ENCODE peak calls at places on chromosomes 2 and 18, in seven cellular contexts. V is CD8-positive, alpha-beta T cell; K is fibroblast of lung; P is heart right ventricle; E is adrenal gland; G is dorsolateral prefrontal cortex; O is HCT116. U is an unnamed sample.

GRCh38 chr18:70377317-70377799 is 88.5 kb downstream of the SOCS6 start:
- DNase-seq in V (no peak), K (peak), P (no peak), E (no peak), G (no peak), O (no peak), U (no peak)

GRCh38 chr2:101111262-101111838 is 39.8 kb downstream of the TBC1D8 start:
- DNase-seq in V (no peak), K (no peak), P (no peak), E (no peak), G (no peak), O (no peak), U (no peak)

GRCh38 chr2:174004311-174004695 is 39.1 kb upstream of the SP3 start:
- DNase-seq in V (no peak), K (no peak), P (no peak), E (no peak), G (no peak), O (no peak), U (no peak)

GRCh38 chr2:141707486-141707885 is 423.3 kb downstream of the LRP1B start:
- DNase-seq in V (no peak), K (no peak), P (no peak), E (no peak), G (no peak), O (no peak), U (no peak)

GRCh38 chr2:189260361-189260761 is 80.8 kb upstream of the COL5A2 start:
- DNase-seq in V (no peak), K (peak), P (no peak), E (no peak), G (no peak), O (no peak), U (no peak)

GRCh38 chr2:97656129-97656755 is 7.6 kb downstream of the ACTR1B start:
- DNase-seq in V (no peak), K (no peak), P (no peak), E (no peak), G (no peak), O (no peak), U (no peak)

GRCh38 chr2:95300391-95300938 is 3.3 kb downstream of the KCNIP3 start:
- DNase-seq in V (no peak), K (no peak), P (no peak), E (no peak), G (no peak), O (no peak), U (no peak)

GRCh38 chr2:108409768-108410167 is 32.0 kb downstream of the SULT1C4 start:
- DNase-seq in V (no peak), K (peak), P (no peak), E (no peak), G (no peak), O (no peak), U (no peak)

GRCh38 chr2:205800257-205800656 is 118.0 kb downstream of the NRP2 start:
- DNase-seq in V (no peak), K (no peak), P (no peak), E (no peak), G (no peak), O (no peak), U (no peak)

GRCh38 chr2:39377226-39377939 is 59.7 kb downstream of the MAP4K3 start:
- DNase-seq in V (no peak), K (peak), P (no peak), E (no peak), G (no peak), O (no peak), U (no peak)

GRCh38 chr2:16613475-16613874 is 52.2 kb downstream of the CYRIA start:
- DNase-seq in V (no peak), K (peak), P (no peak), E (no peak), G (no peak), O (no peak), U (peak)

GRCh38 chr18:48166971-48167370 is 236.5 kb upstream of the SMAD2 start:
- DNase-seq in V (no peak), K (no peak), P (peak), E (peak), G (no peak), O (no peak), U (no peak)

GRCh38 chr2:108346827-108347226 is 30.9 kb upstream of the SULT1C4 start:
- DNase-seq in V (no peak), K (no peak), P (no peak), E (no peak), G (no peak), O (no peak), U (no peak)

GRCh38 chr18:8609711-8610441 is 639 bp downstream of the RAB12 start:
- DNase-seq in V (peak), K (no peak), P (peak), E (peak), G (no peak), O (no peak), U (no peak)

GRCh38 chr2:66443977-66444855 is 9.3 kb downstream of the MEIS1 start:
- DNase-seq in V (no peak), K (no peak), P (peak), E (peak), G (no peak), O (no peak), U (no peak)

GRCh38 chr2:167626301-167626700 is 621.1 kb downstream of the STK39 start:
- DNase-seq in V (no peak), K (no peak), P (no peak), E (no peak), G (no peak), O (no peak), U (no peak)

GRCh38 chr2:191844706-191845105 is 2.2 kb downstream of the CAVIN2 start:
- DNase-seq in V (no peak), K (no peak), P (no peak), E (no peak), G (no peak), O (no peak), U (peak)

GRCh38 chr2:189982777-189983394 is 79.6 kb downstream of the MSTN start:
- DNase-seq in V (no peak), K (no peak), P (no peak), E (no peak), G (no peak), O (no peak), U (no peak)

GRCh38 chr2:12948231-12948962 is 231.7 kb downstream of the TRIB2 start:
- DNase-seq in V (no peak), K (peak), P (no peak), E (no peak), G (no peak), O (no peak), U (no peak)

GRCh38 chr2:154556607-154557006 is 141.9 kb upstream of the KCNJ3 start:
- DNase-seq in V (no peak), K (no peak), P (no peak), E (no peak), G (no peak), O (no peak), U (no peak)

GRCh38 chr2:154556146-154556545 is 142.3 kb upstream of the KCNJ3 start:
- DNase-seq in V (no peak), K (no peak), P (no peak), E (no peak), G (no peak), O (no peak), U (no peak)

GRCh38 chr2:154555700-154556099 is 142.8 kb upstream of the KCNJ3 start:
- DNase-seq in V (no peak), K (no peak), P (no peak), E (no peak), G (no peak), O (no peak), U (no peak)

GRCh38 chr2:154554046-154554445 is 144.4 kb upstream of the KCNJ3 start:
- DNase-seq in V (no peak), K (no peak), P (no peak), E (no peak), G (no peak), O (no peak), U (no peak)

DNA sequence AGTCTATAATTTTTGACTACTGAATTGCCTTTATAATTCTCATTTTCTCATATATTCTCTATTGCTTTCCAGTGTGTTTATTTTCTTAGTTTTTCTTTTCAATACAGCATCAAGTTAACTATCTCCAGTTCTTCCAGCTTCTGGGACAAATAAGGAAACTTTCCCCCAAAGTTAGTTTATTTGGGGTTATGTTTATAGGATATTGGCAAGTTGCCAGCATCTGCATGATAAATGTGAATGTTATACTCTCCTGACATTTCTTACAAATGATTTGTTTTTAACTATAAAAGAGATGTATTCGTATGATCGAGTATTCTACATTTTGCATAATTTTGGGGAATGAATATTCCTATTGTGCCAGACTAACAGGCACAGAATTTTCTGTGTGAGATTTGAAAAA is 140.6 kb upstream of the KCNJ3 start:
- DNase-seq in V (no peak), K (no peak), P (no peak), E (no peak), G (no peak), O (no peak), U (no peak)
- TF ChIP-seq CTCF in V (no peak), K (no peak), P (no peak), E (no peak), G (no peak), O (no peak), U (no peak)

GRCh38 chr2:2547911-2548310 is 216.8 kb upstream of the MYT1L start:
- DNase-seq in V (no peak), K (no peak), P (no peak), E (no peak), G (no peak), O (no peak), U (no peak)

GRCh38 chr2:2546046-2546445 is 215.0 kb upstream of the MYT1L start:
- DNase-seq in V (no peak), K (no peak), P (no peak), E (no peak), G (no peak), O (no peak), U (no peak)

GRCh38 chr2:2542966-2543555 is 212.0 kb upstream of the MYT1L start:
- DNase-seq in V (no peak), K (no peak), P (no peak), E (no peak), G (peak), O (no peak), U (no peak)

GRCh38 chr2:2550856-2551255 is 219.8 kb upstream of the MYT1L start:
- DNase-seq in V (no peak), K (no peak), P (no peak), E (no peak), G (no peak), O (no peak), U (no peak)

DNA sequence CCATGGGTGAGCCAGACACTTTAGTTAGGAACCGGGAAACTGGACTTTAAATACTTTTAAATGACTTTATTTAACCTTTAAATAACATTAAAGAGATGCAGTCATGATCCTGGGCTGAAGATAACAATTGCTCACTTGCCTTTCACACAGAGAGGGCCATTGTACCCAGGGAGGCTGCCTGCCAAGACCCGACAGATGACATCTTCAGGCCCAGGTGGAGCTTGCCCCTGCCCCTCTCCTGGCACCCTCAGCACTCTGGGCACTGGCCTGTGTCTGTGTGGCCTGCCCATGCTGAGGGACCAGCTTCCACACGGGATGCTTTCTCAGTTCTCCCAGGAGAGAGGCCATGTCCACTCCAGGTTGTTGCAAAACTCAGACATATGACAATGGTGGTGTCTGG is 216.4 kb upstream of the MYT1L start:
- DNase-seq in V (no peak), K (no peak), P (no peak), E (no peak), G (peak), O (no peak), U (no peak)
- H3K27ac ChIP-seq in V (no peak), K (no peak), P (no peak), E (no peak), G (peak), O (no peak), U (no peak)

GRCh38 chr2:233168919-233169318 is 82.6 kb upstream of the ATG16L1 start:
- DNase-seq in V (no peak), K (no peak), P (no peak), E (no peak), G (no peak), O (no peak), U (no peak)

GRCh38 chr2:233171344-233171743 is 80.1 kb upstream of the ATG16L1 start:
- DNase-seq in V (no peak), K (no peak), P (no peak), E (no peak), G (no peak), O (no peak), U (no peak)

GRCh38 chr2:233173115-233173514 is 78.4 kb upstream of the ATG16L1 start:
- DNase-seq in V (no peak), K (no peak), P (no peak), E (no peak), G (no peak), O (no peak), U (no peak)

GRCh38 chr2:233178994-233179847 is 72.3 kb upstream of the ATG16L1 start:
- DNase-seq in V (no peak), K (peak), P (no peak), E (no peak), G (no peak), O (no peak), U (no peak)

DNA sequence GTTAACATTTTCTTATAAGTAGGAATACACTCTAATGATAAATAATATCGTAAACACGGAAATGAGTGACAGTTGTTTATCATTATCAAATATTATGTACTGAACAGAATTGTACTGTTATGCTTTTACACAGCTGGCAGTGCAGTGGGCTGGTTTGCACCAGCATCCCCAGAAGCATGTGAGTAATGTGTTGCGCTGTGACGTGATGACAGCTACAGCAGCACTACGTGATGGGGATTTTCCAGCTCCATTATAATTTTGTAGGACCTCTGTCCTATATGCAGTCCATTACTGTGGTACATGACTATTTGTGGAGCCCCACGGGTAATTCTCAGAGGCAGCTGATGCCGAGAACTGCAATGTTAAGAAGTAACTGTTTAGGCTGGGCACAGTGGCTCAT is 77.3 kb upstream of the ATG16L1 start:
- DNase-seq in V (no peak), K (no peak), P (no peak), E (no peak), G (no peak), O (no peak), U (no peak)
- TF ChIP-seq CTCF in V (no peak), K (no peak), P (no peak), E (no peak), G (no peak), O (no peak), U (no peak)

DNA sequence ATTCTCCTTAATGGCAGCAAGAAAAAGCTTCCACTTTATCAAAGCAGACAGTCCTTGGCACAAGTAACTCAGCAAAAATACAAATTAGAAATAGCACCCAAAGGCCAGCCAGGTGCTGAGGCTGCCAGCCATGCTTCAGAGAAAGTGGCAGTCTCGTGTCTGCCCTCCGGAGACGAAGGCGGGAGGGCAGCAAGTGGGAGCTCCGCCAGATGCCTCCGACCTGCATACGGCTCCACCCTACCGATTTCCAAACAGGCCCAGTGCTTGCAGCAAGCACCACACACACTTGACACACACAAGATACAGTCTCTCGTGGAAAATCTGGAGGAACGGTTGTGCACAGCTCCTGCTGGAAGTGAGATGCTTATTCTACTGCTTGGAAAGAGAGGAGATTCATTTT is 134.9 kb upstream of the REV1 start:
- DNase-seq in V (no peak), K (no peak), P (peak), E (no peak), G (no peak), O (no peak), U (no peak)
- H3K27ac ChIP-seq in V (no peak), K (no peak), P (peak), E (no peak), G (no peak), O (no peak), U (no peak)

GRCh38 chr2:196239622-196240587 is 68.5 kb upstream of the STK17B start:
- DNase-seq in V (peak), K (peak), P (peak), E (peak), G (no peak), O (peak), U (peak)
- TF ChIP-seq CTCF in V (peak), K (no peak), P (peak), E (no peak), G (no peak), O (no peak), U (no peak)

GRCh38 chr2:219681301-219682290 is 54.2 kb downstream of the SLC4A3 start:
- DNase-seq in V (no peak), K (peak), P (no peak), E (no peak), G (no peak), O (no peak), U (no peak)

GRCh38 chr2:219687882-219688559 is 60.6 kb downstream of the SLC4A3 start:
- DNase-seq in V (no peak), K (peak), P (no peak), E (no peak), G (no peak), O (peak), U (no peak)

GRCh38 chr2:219688560-219689445 is 61.4 kb downstream of the SLC4A3 start:
- DNase-seq in V (no peak), K (peak), P (peak), E (no peak), G (no peak), O (peak), U (peak)

GRCh38 chr2:219687266-219687665 is 59.8 kb downstream of the SLC4A3 start:
- DNase-seq in V (no peak), K (peak), P (no peak), E (no peak), G (no peak), O (peak), U (no peak)

GRCh38 chr2:219684721-219685689 is 57.6 kb downstream of the SLC4A3 start:
- DNase-seq in V (peak), K (peak), P (peak), E (peak), G (no peak), O (peak), U (peak)
- H3K27ac ChIP-seq in V (no peak), K (peak), P (peak), E (peak), G (no peak), O (peak), U (peak)

DNA sequence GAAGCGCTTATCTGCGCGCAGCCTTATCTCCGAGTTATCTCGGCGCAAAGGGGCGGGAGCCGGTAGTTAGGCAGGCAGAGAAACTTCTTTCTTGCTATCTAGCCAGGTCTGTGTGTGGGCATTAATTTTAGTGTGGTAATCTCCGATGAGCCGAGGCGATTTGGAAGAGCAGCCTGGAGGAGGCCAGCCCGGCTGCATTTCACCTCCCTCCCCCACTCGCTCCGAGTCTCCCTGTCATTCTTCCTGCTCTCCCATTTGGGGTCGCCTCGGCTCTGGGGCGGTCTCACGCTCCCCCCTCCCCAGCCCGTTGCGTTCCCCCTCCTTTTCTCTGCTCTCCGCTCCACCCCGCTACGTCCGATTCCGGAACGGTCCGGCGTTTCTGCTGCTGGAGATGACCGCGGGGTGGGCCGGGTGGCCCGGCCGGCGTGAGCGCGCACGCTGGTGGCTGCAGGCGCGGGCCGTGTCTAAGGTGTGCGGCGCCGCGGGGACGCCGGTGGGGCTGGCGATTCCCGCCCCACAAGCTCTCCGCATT is 566 bp downstream of the GATA6 start:
- DNase-seq in V (no peak), K (no peak), P (peak), E (peak), G (no peak), O (no peak), U (peak)
- TF ChIP-seq CTCF in V (no peak), K (no peak), P (no peak), E (no peak), G (no peak), O (no peak), U (no peak)

DNA sequence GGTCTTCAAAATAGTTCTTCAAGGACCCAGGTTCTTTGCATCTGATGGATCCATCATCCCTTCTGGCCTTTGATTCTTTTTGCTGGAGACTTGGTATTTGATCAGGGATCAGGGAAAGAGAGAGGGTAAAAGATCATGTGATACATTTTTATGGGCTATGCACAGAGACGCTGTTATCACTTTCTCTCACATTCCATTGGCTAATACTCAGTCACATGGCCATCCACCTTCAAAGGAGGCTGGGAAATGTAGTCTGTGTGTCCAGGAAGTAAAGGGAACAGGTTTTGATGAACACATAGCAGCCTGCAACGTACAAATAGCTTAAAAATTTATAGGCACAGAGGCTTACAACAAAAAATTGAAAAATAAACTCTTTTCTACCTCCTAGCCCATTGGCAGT is 629.6 kb upstream of the FANCL start:
- DNase-seq in V (no peak), K (no peak), P (no peak), E (no peak), G (no peak), O (peak), U (peak)
- H3K27ac ChIP-seq in V (no peak), K (no peak), P (no peak), E (no peak), G (no peak), O (no peak), U (no peak)

U was measured in RWPE1.